ENCODE peak calls at places on chromosome 6, in five cellular contexts. One of them, this sample, is unnamed.

GRCh38 chr6:30687659-30688431 is 1.4 kb upstream of the PPP1R18 start:
- DNase-seq in HepG2: no peak
- DNase-seq in stimulated activated CD8-positive, alpha-beta memory T cell treated with anti-CD3 and anti-CD28 coated beads, Interleukin-2, amount 100 ng/mL, for 48 hours: no peak
- DNase-seq in aorta: peak
- DNase-seq in Daoy: peak
- DNase-seq in this sample: no peak

GRCh38 chr6:41167173-41167963 is 4.5 kb upstream of the TREM2 start:
- DNase-seq in HepG2: no peak
- DNase-seq in stimulated activated CD8-positive, alpha-beta memory T cell treated with anti-CD3 and anti-CD28 coated beads, Interleukin-2, amount 100 ng/mL, for 48 hours: no peak
- DNase-seq in Daoy: no peak
- DNase-seq in aorta: no peak
- DNase-seq in this sample: peak

GRCh38 chr6:147774856-147775255 is 266.4 kb downstream of the SAMD5 start:
- DNase-seq in stimulated activated CD8-positive, alpha-beta memory T cell treated with anti-CD3 and anti-CD28 coated beads, Interleukin-2, amount 100 ng/mL, for 48 hours: no peak
- DNase-seq in Daoy: peak
- DNase-seq in aorta: no peak
- DNase-seq in HepG2: peak
- DNase-seq in this sample: no peak

GRCh38 chr6:146545608-146546007 is 2.0 kb downstream of the RAB32 start:
- DNase-seq in aorta: no peak
- DNase-seq in stimulated activated CD8-positive, alpha-beta memory T cell treated with anti-CD3 and anti-CD28 coated beads, Interleukin-2, amount 100 ng/mL, for 48 hours: no peak
- DNase-seq in HepG2: no peak
- DNase-seq in Daoy: peak
- DNase-seq in this sample: no peak

GRCh38 chr6:106206905-106207304 is 118.7 kb downstream of the ATG5 start:
- DNase-seq in stimulated activated CD8-positive, alpha-beta memory T cell treated with anti-CD3 and anti-CD28 coated beads, Interleukin-2, amount 100 ng/mL, for 48 hours: no peak
- DNase-seq in HepG2: no peak
- DNase-seq in aorta: no peak
- DNase-seq in Daoy: no peak
- DNase-seq in this sample: no peak

GRCh38 chr6:28161410-28162079 is 19.9 kb downstream of the ZKSCAN8 start:
- DNase-seq in stimulated activated CD8-positive, alpha-beta memory T cell treated with anti-CD3 and anti-CD28 coated beads, Interleukin-2, amount 100 ng/mL, for 48 hours: peak
- DNase-seq in Daoy: peak
- DNase-seq in HepG2: peak
- DNase-seq in aorta: peak
- DNase-seq in this sample: peak

GRCh38 chr6:26249959-26250805 is 114.8 kb upstream of the BTN3A2 start:
- DNase-seq in stimulated activated CD8-positive, alpha-beta memory T cell treated with anti-CD3 and anti-CD28 coated beads, Interleukin-2, amount 100 ng/mL, for 48 hours: peak
- DNase-seq in HepG2: peak
- DNase-seq in Daoy: peak
- DNase-seq in aorta: peak
- DNase-seq in this sample: peak

GRCh38 chr6:45896783-45897441 is 118.7 kb downstream of the CLIC5 start:
- DNase-seq in Daoy: peak
- DNase-seq in aorta: no peak
- DNase-seq in stimulated activated CD8-positive, alpha-beta memory T cell treated with anti-CD3 and anti-CD28 coated beads, Interleukin-2, amount 100 ng/mL, for 48 hours: no peak
- DNase-seq in HepG2: no peak
- DNase-seq in this sample: no peak

GRCh38 chr6:33192671-33193602 is 670 bp upstream of the COL11A2 start:
- DNase-seq in stimulated activated CD8-positive, alpha-beta memory T cell treated with anti-CD3 and anti-CD28 coated beads, Interleukin-2, amount 100 ng/mL, for 48 hours: no peak
- DNase-seq in HepG2: no peak
- DNase-seq in Daoy: peak
- DNase-seq in aorta: peak
- DNase-seq in this sample: no peak

GRCh38 chr6:26194329-26194701 is 107.1 kb downstream of the HFE start:
- DNase-seq in Daoy: no peak
- DNase-seq in stimulated activated CD8-positive, alpha-beta memory T cell treated with anti-CD3 and anti-CD28 coated beads, Interleukin-2, amount 100 ng/mL, for 48 hours: no peak
- DNase-seq in HepG2: no peak
- DNase-seq in aorta: no peak
- DNase-seq in this sample: no peak

GRCh38 chr6:151068761-151069312 is 170.9 kb upstream of the AKAP12 start:
- DNase-seq in Daoy: peak
- DNase-seq in aorta: no peak
- DNase-seq in HepG2: no peak
- DNase-seq in stimulated activated CD8-positive, alpha-beta memory T cell treated with anti-CD3 and anti-CD28 coated beads, Interleukin-2, amount 100 ng/mL, for 48 hours: no peak
- DNase-seq in this sample: no peak